ENCODE peak calls at places on chromosome 1, in nine cellular contexts. T is EL; J is A673; G is ELR; E is SK-N-SH; I is activated CD4-positive, alpha-beta memory T cell treated with anti-CD3 and anti-CD28 coated beads, Interleukin-2, amount 10 ng/mL, durations not matched to agents 7 days and 5 days; Q is nucleus accumbens; S is iPS DF 6.9; P is fibroblast of the aortic adventitia. X is an unnamed sample.

GRCh38 chr1:27557596-27558340 is 46.2 kb downstream of the AHDC1 start:
- DNase-seq in P (peak), E (no peak), T (peak), J (no peak), G (peak), Q (no peak), S (no peak), I (no peak), X (no peak)

GRCh38 chr1:1304331-1305299 is 3.1 kb downstream of the ACAP3 start:
- DNase-seq in T (peak), Q (peak), S (no peak), P (peak), I (no peak), J (peak), E (peak), G (peak), X (no peak)

GRCh38 chr1:217896490-217896889 is 265.3 kb downstream of the SPATA17 start:
- DNase-seq in I (no peak), Q (no peak), J (peak), E (no peak), G (peak), T (peak), S (no peak), P (peak), X (no peak)

GRCh38 chr1:8815582-8816285 is 1.7 kb downstream of the RERE start:
- DNase-seq in Q (peak), S (no peak), P (peak), I (no peak), T (no peak), E (no peak), J (peak), G (peak), X (no peak)

GRCh38 chr1:35590476-35591040 is 17.4 kb downstream of the TFAP2E start:
- DNase-seq in I (no peak), Q (no peak), T (no peak), P (no peak), G (no peak), J (no peak), E (no peak), S (no peak), X (no peak)

GRCh38 chr1:229570891-229571516 is 12.5 kb upstream of the ABCB10 start:
- DNase-seq in P (no peak), E (no peak), S (no peak), J (no peak), G (no peak), I (no peak), T (no peak), Q (no peak), X (no peak)

GRCh38 chr1:170680428-170680827 is 16.5 kb downstream of the PRRX1 start:
- DNase-seq in S (no peak), G (no peak), E (no peak), J (no peak), Q (no peak), P (peak), I (no peak), T (no peak), X (no peak)

GRCh38 chr1:199155166-199156033 is 516.6 kb downstream of the PTPRC start:
- DNase-seq in G (no peak), S (no peak), E (no peak), P (no peak), Q (no peak), T (no peak), J (no peak), I (no peak), X (no peak)

GRCh38 chr1:67683736-67684525 is 1.1 kb upstream of the GADD45A start:
- DNase-seq in I (peak), P (peak), Q (peak), J (peak), T (peak), S (no peak), E (no peak), G (peak), X (no peak)

GRCh38 chr1:88175631-88176226 is 508.3 kb upstream of the PKN2 start:
- DNase-seq in E (no peak), I (no peak), T (peak), Q (no peak), S (no peak), P (no peak), J (no peak), G (no peak), X (no peak)

GRCh38 chr1:165815725-165816124 is 11.7 kb upstream of the UCK2 start:
- DNase-seq in P (peak), S (no peak), T (peak), Q (no peak), J (no peak), I (no peak), G (peak), E (no peak), X (no peak)

GRCh38 chr1:51295926-51296325 is 34.4 kb downstream of the TTC39A start:
- DNase-seq in P (no peak), I (no peak), J (no peak), S (no peak), G (no peak), T (no peak), Q (no peak), E (no peak), X (no peak)

GRCh38 chr1:78157162-78157561 is 111.4 kb downstream of the GIPC2 start:
- DNase-seq in S (no peak), Q (no peak), G (peak), T (peak), P (peak), J (no peak), I (no peak), E (no peak), X (no peak)

GRCh38 chr1:233668725-233669294 is 54.9 kb downstream of the KCNK1 start:
- DNase-seq in G (peak), S (no peak), T (no peak), J (no peak), E (no peak), P (peak), Q (no peak), I (peak), X (no peak)

GRCh38 chr1:23650344-23650990 is 41.1 kb upstream of the RPL11 start:
- DNase-seq in J (no peak), Q (no peak), G (no peak), P (peak), E (no peak), I (no peak), S (no peak), T (no peak), X (no peak)

GRCh38 chr1:181100015-181100905 is 11.8 kb downstream of the IER5 start:
- DNase-seq in Q (no peak), I (peak), P (no peak), J (peak), E (no peak), T (peak), S (no peak), G (peak), X (no peak)

GRCh38 chr1:43564617-43565348 is 34.1 kb downstream of the PTPRF start:
- DNase-seq in S (no peak), Q (no peak), J (peak), T (no peak), P (no peak), G (no peak), E (peak), I (no peak), X (peak)

GRCh38 chr1:155062151-155062686 is 1.3 kb upstream of the EFNA4 start:
- DNase-seq in P (no peak), Q (no peak), J (no peak), E (peak), I (no peak), S (no peak), T (no peak), G (no peak), X (no peak)

GRCh38 chr1:244046907-244047738 is 4.0 kb upstream of the ZBTB18 start:
- DNase-seq in J (no peak), S (no peak), I (no peak), P (peak), G (peak), T (peak), Q (no peak), E (no peak), X (peak)

GRCh38 chr1:10325521-10325920 is 73.3 kb upstream of the PGD start:
- DNase-seq in J (no peak), E (no peak), I (no peak), G (no peak), Q (no peak), S (no peak), T (no peak), P (no peak), X (no peak)

GRCh38 chr1:156618853-156619581 is at the start of gene HAPLN2:
- DNase-seq in S (no peak), J (peak), I (peak), Q (peak), T (no peak), E (no peak), P (no peak), G (peak), X (peak)

GRCh38 chr1:77063118-77063517 is 156.1 kb downstream of the PIGK start:
- DNase-seq in E (no peak), S (no peak), T (no peak), J (peak), I (no peak), G (peak), P (no peak), Q (no peak), X (no peak)

X was measured in NCI-H774.